ENCODE peak calls at places on chromosome 17, in seven cellular contexts. Q is DND-41, S is heart right ventricle, W is adrenal gland, R is neural progenitor cell, L is AG10803, F is sigmoid colon. E is an unnamed sample.

GRCh38 chr17:64387545-64388171 is 3.0 kb downstream of the PECAM1 start:
- DNase-seq in Q (no peak), S (peak; percentile 40), W (no peak), R (no peak), L (no peak), F (peak; percentile 57), E (no peak)

GRCh38 chr17:17018612-17019429 is 23.4 kb upstream of the MPRIP start:
- DNase-seq in Q (no peak), S (no peak), W (no peak), R (no peak), L (no peak), F (no peak), E (no peak)

GRCh38 chr17:43755389-43755875 is 3.2 kb downstream of the SOST start:
- DNase-seq in Q (no peak), S (peak; percentile 30), W (no peak), R (peak; percentile 64), L (no peak), F (peak; percentile 52), E (no peak)

GRCh38 chr17:82272495-82273326 is 789 bp downstream of the CSNK1D start:
- DNase-seq in Q (peak; percentile 57), S (peak; percentile 59), W (peak; percentile 71), R (peak; percentile 63), L (no peak), F (no peak), E (no peak)

GRCh38 chr17:18920911-18921441 is 31.0 kb upstream of the SLC5A10 start:
- DNase-seq in Q (no peak), S (no peak), W (no peak), R (no peak), L (no peak), F (no peak), E (no peak)

GRCh38 chr17:75623386-75623785 is 9.8 kb upstream of the SMIM5 start:
- DNase-seq in Q (no peak), S (no peak), W (no peak), R (no peak), L (peak; percentile 31), F (no peak), E (no peak)

GRCh38 chr17:68145088-68145487 is 102.8 kb upstream of the AMZ2 start:
- DNase-seq in Q (no peak), S (no peak), W (no peak), R (no peak), L (no peak), F (no peak), E (no peak)

GRCh38 chr17:82217530-82218204 is 5.0 kb upstream of the CCDC57 start:
- DNase-seq in Q (no peak), S (peak; percentile 59), W (peak; percentile 78), R (no peak), L (peak; percentile 95), F (peak; percentile 83), E (peak; percentile 86)

GRCh38 chr17:63435681-63436522 is 10.2 kb downstream of the CYB561 start:
- DNase-seq in Q (no peak), S (no peak), W (no peak), R (no peak), L (no peak), F (no peak), E (no peak)

GRCh38 chr17:77038860-77039555 is 101.8 kb upstream of the SEC14L1 start:
- DNase-seq in Q (no peak), S (no peak), W (no peak), R (no peak), L (no peak), F (no peak), E (no peak)

GRCh38 chr17:76076765-76077581 is 2.0 kb upstream of the ZACN start:
- DNase-seq in Q (no peak), S (no peak), W (no peak), R (peak; percentile 54), L (no peak), F (no peak), E (no peak)

GRCh38 chr17:57663326-57664070 is 81.6 kb downstream of the CCDC182 start:
- DNase-seq in Q (no peak), S (no peak), W (peak; percentile 47), R (peak; percentile 35), L (no peak), F (peak; percentile 27), E (no peak)

GRCh38 chr17:51799240-51799639 is 359.3 kb downstream of the CA10 start:
- DNase-seq in Q (no peak), S (no peak), W (no peak), R (no peak), L (no peak), F (no peak), E (no peak)

GRCh38 chr17:75340636-75341035 is 51.4 kb upstream of the SLC25A19 start:
- DNase-seq in Q (no peak), S (no peak), W (no peak), R (no peak), L (peak; percentile 50), F (no peak), E (no peak)

GRCh38 chr17:68622423-68622822 is 21.3 kb upstream of the FAM20A start:
- DNase-seq in Q (no peak), S (no peak), W (no peak), R (no peak), L (no peak), F (no peak), E (no peak)

GRCh38 chr17:77235370-77236080 is 94.8 kb downstream of the SEC14L1 start:
- DNase-seq in Q (no peak), S (no peak), W (no peak), R (no peak), L (peak; percentile 96), F (no peak), E (no peak)

GRCh38 chr17:82936768-82937171 is 96.9 kb upstream of the ZNF750 start:
- DNase-seq in Q (no peak), S (peak; percentile 6), W (no peak), R (no peak), L (no peak), F (peak; percentile 47), E (no peak)

GRCh38 chr17:55432358-55433028 is 10.9 kb upstream of the MMD start:
- DNase-seq in Q (no peak), S (no peak), W (no peak), R (no peak), L (peak; percentile 58), F (no peak), E (no peak)

GRCh38 chr17:38869647-38870258 is at the start of gene LASP1:
- DNase-seq in Q (peak; percentile 92), S (peak; percentile 90), W (peak; percentile 87), R (peak; percentile 94), L (peak; percentile 88), F (peak; percentile 94), E (peak; percentile 96)

GRCh38 chr17:1676401-1676800 is 8.3 kb downstream of the PRPF8 start:
- DNase-seq in Q (no peak), S (no peak), W (no peak), R (no peak), L (no peak), F (no peak), E (no peak)
- TF ChIP-seq CTCF in Q (no peak), S (no peak), W (no peak), R (no peak), L (no peak), F (no peak), E (no peak)

DNA sequence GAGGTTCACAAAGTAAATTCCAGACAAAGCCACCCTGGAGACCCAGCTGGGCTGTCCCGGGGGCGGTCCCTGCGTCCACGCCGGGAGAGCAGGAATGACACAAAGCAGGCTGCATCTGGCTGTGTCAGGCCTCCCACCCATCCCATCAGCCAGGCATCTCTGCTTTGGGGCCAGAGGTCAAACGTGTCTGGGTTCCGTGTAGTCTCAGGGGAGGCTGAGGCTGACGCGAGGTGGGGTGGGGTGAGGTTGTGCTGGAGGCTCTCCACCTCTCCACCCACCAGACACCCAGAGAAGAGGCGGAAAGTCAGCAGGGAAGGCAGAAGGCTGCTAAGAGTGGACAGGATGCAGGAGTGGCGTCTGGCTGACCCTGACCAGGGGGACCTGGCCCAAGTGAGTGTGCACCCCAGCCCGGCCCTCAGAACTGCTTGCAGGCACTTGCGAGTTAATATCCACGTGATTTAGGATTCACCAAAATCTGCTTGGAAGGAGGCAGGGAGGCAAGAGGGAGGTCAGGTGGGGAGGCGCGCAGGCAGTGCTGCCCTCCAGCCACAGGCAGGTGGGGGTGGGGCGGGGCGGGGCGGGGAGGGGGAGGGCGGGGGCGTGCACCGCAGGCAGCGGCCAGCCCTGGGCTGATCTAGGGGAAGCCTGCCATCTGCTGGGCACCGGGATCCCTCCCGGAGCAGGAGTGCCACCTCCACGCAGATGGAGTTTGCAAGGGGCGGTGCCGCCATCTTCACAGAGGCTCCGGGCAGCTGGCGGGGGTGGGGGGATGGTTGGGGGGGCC is 44.3 kb downstream of the TBC1D16 start:
- DNase-seq in Q (peak; percentile 93), S (peak; percentile 83), W (peak; percentile 87), R (peak; percentile 91), L (peak; percentile 72), F (peak; percentile 91), E (peak; percentile 93)
- TF ChIP-seq CTCF in Q (peak; percentile 76), S (peak; percentile 71), W (peak; percentile 55), R (peak; percentile 61), L (peak; percentile 61), F (no peak), E (peak; percentile 83)

DNA sequence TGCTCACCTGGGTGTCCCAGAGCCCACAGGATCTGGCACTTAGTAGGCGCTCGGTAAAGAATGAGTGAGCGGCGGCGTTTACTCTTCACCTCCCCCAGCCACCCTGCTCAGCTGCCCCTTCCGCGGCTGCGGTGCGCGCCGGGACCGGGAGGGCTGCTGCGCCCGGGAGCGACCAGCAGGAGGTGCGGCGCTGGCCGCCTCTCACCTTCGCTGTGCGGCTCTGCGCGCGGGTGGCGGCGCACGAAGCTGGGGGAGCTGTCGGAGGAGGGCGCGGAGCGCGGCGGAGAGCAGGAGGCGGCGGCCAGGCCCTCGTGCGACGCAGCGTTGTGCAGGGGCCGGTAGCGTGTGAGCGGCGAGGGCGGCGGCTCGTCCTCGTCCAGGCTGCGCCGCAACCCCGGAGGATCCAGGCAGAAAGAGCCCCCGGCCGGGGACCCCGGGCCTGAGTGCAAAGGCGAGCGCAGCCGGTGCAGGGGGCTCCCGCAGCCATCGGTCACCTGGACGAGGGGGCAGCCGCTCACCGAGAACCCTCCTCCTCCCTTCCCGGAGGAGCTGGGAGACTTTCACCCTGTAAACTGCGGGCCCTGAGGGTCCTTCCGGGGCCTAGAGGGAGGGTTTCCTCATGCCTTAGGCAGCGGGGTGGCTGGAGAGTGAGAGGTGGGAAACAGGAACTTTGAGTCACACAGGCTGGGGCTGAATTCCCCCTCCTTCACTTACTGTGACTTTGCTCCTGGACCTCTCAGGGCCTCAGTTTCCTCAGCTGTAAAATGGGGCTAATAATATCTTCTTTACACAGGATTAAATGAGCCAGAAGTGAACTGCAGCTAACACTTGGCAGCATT is 12.5 kb downstream of the SAMD14 start:
- DNase-seq in Q (peak; percentile 51), S (peak; percentile 66), W (peak; percentile 53), R (peak; percentile 92), L (peak; percentile 44), F (no peak), E (no peak)
- TF ChIP-seq CTCF in Q (peak; percentile 50), S (peak; percentile 73), W (peak; percentile 83), R (peak; percentile 66), L (peak; percentile 48), F (peak; percentile 38), E (peak; percentile 51)

GRCh38 chr17:60923000-60923399 is 245.3 kb downstream of the BCAS3 start:
- DNase-seq in Q (no peak), S (no peak), W (no peak), R (no peak), L (no peak), F (no peak), E (no peak)

GRCh38 chr17:60916043-60916442 is 238.4 kb downstream of the BCAS3 start:
- DNase-seq in Q (no peak), S (no peak), W (no peak), R (no peak), L (no peak), F (no peak), E (no peak)

DNA sequence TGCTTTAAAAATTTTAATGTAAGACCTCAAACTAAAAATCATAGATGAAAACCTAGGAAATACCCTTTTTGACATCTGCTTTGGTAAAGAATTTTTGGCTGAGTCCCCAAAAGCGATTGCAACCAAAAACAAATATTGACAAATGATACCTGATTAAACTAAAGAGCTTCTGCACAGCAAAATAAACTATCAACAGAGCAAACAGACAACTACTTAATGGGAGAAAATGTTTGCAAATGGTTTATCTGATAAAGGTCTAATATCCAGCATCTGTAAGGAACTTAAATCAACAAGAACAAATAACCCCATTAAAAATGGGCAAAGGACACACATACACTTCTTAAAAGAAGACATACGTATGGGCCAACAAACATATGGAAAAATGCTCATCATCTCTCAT is 242.5 kb downstream of the BCAS3 start:
- DNase-seq in Q (no peak), S (no peak), W (no peak), R (no peak), L (no peak), F (no peak), E (no peak)
- TF ChIP-seq CTCF in Q (no peak), S (no peak), W (no peak), R (no peak), L (no peak), F (no peak), E (no peak)

E was measured in osteocyte.